ENCODE peak calls at places on chromosome 1, in six cellular contexts. P is aorta, R is H54, Q is stromal cell of bone marrow, O is BJ, H is dermis blood vessel endothelial cell. A is an unnamed sample.

GRCh38 chr1:4027492-4028138 is 127.5 kb upstream of the C1orf174 start:
- DNase-seq in P (no peak), R (no peak), Q (no peak), O (no peak), H (no peak), A (no peak)

GRCh38 chr1:9628541-9629444 is 22.7 kb upstream of the PIK3CD start:
- DNase-seq in P (no peak), R (no peak), Q (no peak), O (no peak), H (no peak), A (no peak)

GRCh38 chr1:145720556-145720877 is 1.2 kb downstream of the CD160 start:
- DNase-seq in P (no peak), R (peak; percentile 67), Q (peak; percentile 37), O (peak; percentile 55), H (peak; percentile 24), A (peak; percentile 11)

GRCh38 chr1:155178441-155179106 is 4.9 kb downstream of the TRIM46 start:
- DNase-seq in P (peak; percentile 57), R (no peak), Q (no peak), O (no peak), H (no peak), A (no peak)

GRCh38 chr1:23793018-23793781 is 2.3 kb downstream of the LYPLA2 start:
- DNase-seq in P (no peak), R (no peak), Q (peak; percentile 35), O (no peak), H (peak; percentile 45), A (no peak)

GRCh38 chr1:18233176-18233864 is 125.7 kb downstream of the IGSF21 start:
- DNase-seq in P (no peak), R (no peak), Q (no peak), O (no peak), H (no peak), A (no peak)

GRCh38 chr1:21260405-21261129 is 29.7 kb downstream of the ECE1 start:
- DNase-seq in P (no peak), R (no peak), Q (no peak), O (no peak), H (peak; percentile 50), A (peak; percentile 78)

GRCh38 chr1:244970236-244970652 is 105.9 kb upstream of the HNRNPU start:
- DNase-seq in P (no peak), R (peak; percentile 38), Q (peak; percentile 40), O (no peak), H (peak; percentile 79), A (peak; percentile 83)

GRCh38 chr1:174786760-174787159 is 213.0 kb upstream of the CACYBP start:
- DNase-seq in P (no peak), R (no peak), Q (no peak), O (no peak), H (no peak), A (no peak)

GRCh38 chr1:23423415-23424170 is 955 bp downstream of the TCEA3 start:
- DNase-seq in P (peak; percentile 62), R (no peak), Q (no peak), O (no peak), H (no peak), A (no peak)

A was measured in endothelial cell of umbilical vein.